ENCODE peak calls at places on chromosome 6, in six cellular contexts. S, L, X, C, Z and W are unnamed samples.

GRCh38 chr6:79034865-79035264 is 43.2 kb downstream of the PHIP start:
- DNase-seq in S (no peak), L (no peak), X (no peak), C (no peak), Z (no peak), W (no peak)

GRCh38 chr6:43491750-43492661 is 14.6 kb downstream of the TJAP1 start:
- DNase-seq in S (no peak), L (peak), X (peak), C (no peak), Z (peak), W (peak)

GRCh38 chr6:133889557-133890301 is 816 bp downstream of the TCF21 start:
- DNase-seq in S (no peak), L (no peak), X (peak), C (peak), Z (no peak), W (no peak)

GRCh38 chr6:34246563-34247391 is 2.0 kb downstream of the SMIM29 start:
- DNase-seq in S (peak), L (no peak), X (peak), C (peak), Z (no peak), W (peak)

GRCh38 chr6:108874470-108875160 is 26.4 kb downstream of the ARMC2 start:
- DNase-seq in S (no peak), L (no peak), X (no peak), C (no peak), Z (peak), W (no peak)

GRCh38 chr6:38570750-38571149 is 69.0 kb downstream of the BTBD9 start:
- DNase-seq in S (no peak), L (no peak), X (no peak), C (no peak), Z (no peak), W (no peak)

GRCh38 chr6:21305827-21306469 is 287.6 kb upstream of the SOX4 start:
- DNase-seq in S (no peak), L (no peak), X (no peak), C (no peak), Z (peak), W (peak)

GRCh38 chr6:162497371-162497770 is 230.2 kb downstream of the PRKN start:
- DNase-seq in S (no peak), L (no peak), X (no peak), C (no peak), Z (no peak), W (no peak)

GRCh38 chr6:16914184-16914583 is 152.9 kb upstream of the ATXN1 start:
- DNase-seq in S (no peak), L (no peak), X (no peak), C (no peak), Z (no peak), W (no peak)